ENCODE peak calls at places on chromosome 21, in seven cellular contexts. G is iPS-NIHi11; N is stimulated activated CD4-positive, alpha-beta T cell treated with anti-CD3 and anti-CD28 coated beads, Interleukin-1b, Interleukin-23, amount 100 ng/mL, for 1 hour; D is effector CD4-positive, alpha-beta T cell; O is GM10248; J is activated CD4-positive, alpha-beta T cell treated with anti-CD3 and anti-CD28 coated beads, Interleukin-2, amount 50 U/mL, for 1 hour; I is LNCaP clone FGC. P is an unnamed sample.

GRCh38 chr21:19321688-19322087 is 918.1 kb upstream of the TMPRSS15 start:
- DNase-seq in G (no peak), N (no peak), D (no peak), O (no peak), J (no peak), I (no peak), P (no peak)

GRCh38 chr21:27339902-27340301 is 373.0 kb upstream of the ADAMTS5 start:
- DNase-seq in G (no peak), N (no peak), D (no peak), O (no peak), J (no peak), I (no peak), P (no peak)

GRCh38 chr21:27833298-27833697 is 866.4 kb upstream of the ADAMTS5 start:
- DNase-seq in G (no peak), N (no peak), D (no peak), O (no peak), J (no peak), I (no peak), P (no peak)

GRCh38 chr21:38993561-38993960 is 187.8 kb downstream of the ETS2 start:
- DNase-seq in G (no peak), N (no peak), D (no peak), O (no peak), J (no peak), I (no peak), P (no peak)

GRCh38 chr21:34135330-34135729 is 62.0 kb downstream of the MRPS6 start:
- DNase-seq in G (no peak), N (no peak), D (no peak), O (no peak), J (no peak), I (no peak), P (no peak)

GRCh38 chr21:45228171-45228641 is 59.5 kb downstream of the POFUT2 start:
- DNase-seq in G (no peak), N (no peak), D (peak), O (no peak), J (peak), I (no peak), P (no peak)

GRCh38 chr21:14687277-14687642 is 141.1 kb upstream of the SAMSN1 start:
- DNase-seq in G (no peak), N (no peak), D (no peak), O (peak), J (no peak), I (no peak), P (no peak)

GRCh38 chr21:38912789-38913119 is 107.0 kb downstream of the ETS2 start:
- DNase-seq in G (no peak), N (no peak), D (no peak), O (no peak), J (no peak), I (no peak), P (no peak)

GRCh38 chr21:38277501-38278111 is 20.8 kb downstream of the KCNJ15 start:
- DNase-seq in G (no peak), N (no peak), D (no peak), O (no peak), J (no peak), I (no peak), P (no peak)

GRCh38 chr21:38486705-38487104 is 11.6 kb downstream of the ERG start:
- DNase-seq in G (no peak), N (no peak), D (no peak), O (no peak), J (no peak), I (no peak), P (no peak)

GRCh38 chr21:20388400-20388799 is 609.8 kb upstream of the NCAM2 start:
- DNase-seq in G (no peak), N (no peak), D (no peak), O (no peak), J (no peak), I (no peak), P (peak)

GRCh38 chr21:39141502-39141901 is 41.7 kb downstream of the PSMG1 start:
- DNase-seq in G (no peak), N (no peak), D (no peak), O (no peak), J (no peak), I (no peak), P (no peak)

GRCh38 chr21:23017989-23018388 is 2019.8 kb downstream of the NCAM2 start:
- DNase-seq in G (no peak), N (no peak), D (no peak), O (no peak), J (no peak), I (no peak), P (no peak)

GRCh38 chr21:26593800-26594199 is 20.7 kb upstream of the CYYR1 start:
- DNase-seq in G (no peak), N (no peak), D (no peak), O (no peak), J (no peak), I (no peak), P (no peak)

GRCh38 chr21:42796327-42797062 is 82.8 kb downstream of the WDR4 start:
- DNase-seq in G (no peak), N (no peak), D (no peak), O (no peak), J (no peak), I (no peak), P (no peak)

GRCh38 chr21:16519012-16519411 is 789.2 kb downstream of the USP25 start:
- DNase-seq in G (no peak), N (no peak), D (no peak), O (no peak), J (no peak), I (no peak), P (no peak)

GRCh38 chr21:44903054-44903685 is 17.5 kb downstream of the ITGB2 start:
- DNase-seq in G (no peak), N (no peak), D (no peak), O (no peak), J (no peak), I (no peak), P (no peak)

GRCh38 chr21:45590726-45591618 is 48.7 kb upstream of the SLC19A1 start:
- DNase-seq in G (no peak), N (peak), D (peak), O (peak), J (peak), I (no peak), P (peak)